ENCODE peak calls at places on chromosomes 7 and 10, in seven cellular contexts. F is GM13977; P is substantia nigra; B is stimulated activated CD8-positive, alpha-beta memory T cell treated with anti-CD3 and anti-CD28 coated beads, Interleukin-4, amount 100 ng/mL, for 24 hours; H is astrocyte of the spinal cord; C is GM06990; L is mammary epithelial cell. A is an unnamed sample.

GRCh38 chr10:72353028-72353962 is 1.4 kb downstream of the DNAJB12 start:
- DNase-seq in F (no peak), P (no peak), B (no peak), H (peak), C (no peak), L (peak), A (no peak)

GRCh38 chr10:104415526-104416165 is 62.0 kb downstream of the CFAP58 start:
- DNase-seq in F (no peak), P (no peak), B (no peak), H (no peak), C (no peak), L (peak), A (no peak)

GRCh38 chr10:11425288-11425595 is 186.2 kb downstream of the USP6NL start:
- DNase-seq in F (no peak), P (no peak), B (no peak), H (peak), C (no peak), L (no peak), A (no peak)

GRCh38 chr7:156984209-156984891 is 26.1 kb downstream of the MNX1 start:
- DNase-seq in F (no peak), P (no peak), B (no peak), H (no peak), C (no peak), L (no peak), A (no peak)

GRCh38 chr7:127822822-127823508 is 171.0 kb downstream of the SND1 start:
- DNase-seq in F (peak), P (no peak), B (no peak), H (no peak), C (no peak), L (peak), A (no peak)

GRCh38 chr10:97701438-97702064 is 12.0 kb upstream of the MARVELD1 start:
- DNase-seq in F (peak), P (no peak), B (no peak), H (peak), C (no peak), L (peak), A (peak)

GRCh38 chr7:95686109-95686508 is 86.2 kb upstream of the DYNC1I1 start:
- DNase-seq in F (no peak), P (no peak), B (no peak), H (peak), C (no peak), L (peak), A (peak)

GRCh38 chr10:34766256-34766580 is 48.9 kb downstream of the PARD3 start:
- DNase-seq in F (no peak), P (no peak), B (no peak), H (no peak), C (no peak), L (no peak), A (no peak)

GRCh38 chr7:87131806-87132205 is 20.4 kb upstream of the DMTF1 start:
- DNase-seq in F (no peak), P (no peak), B (no peak), H (no peak), C (no peak), L (no peak), A (no peak)

GRCh38 chr7:23490357-23491131 is 20.3 kb upstream of the IGF2BP3 start:
- DNase-seq in F (peak), P (no peak), B (no peak), H (peak), C (peak), L (no peak), A (no peak)

GRCh38 chr7:28754027-28754426 is 204.1 kb downstream of the TRIL start:
- DNase-seq in F (peak), P (peak), B (no peak), H (peak), C (no peak), L (peak), A (no peak)

GRCh38 chr7:47556511-47557180 is 25.3 kb downstream of the TNS3 start:
- DNase-seq in F (no peak), P (no peak), B (no peak), H (no peak), C (no peak), L (no peak), A (no peak)

GRCh38 chr7:223118-223800 is 30.9 kb downstream of the FAM20C start:
- DNase-seq in F (no peak), P (no peak), B (no peak), H (no peak), C (no peak), L (no peak), A (no peak)